ENCODE peak calls at places on chromosome 3, in eight cellular contexts. E, V, O, S, C, H, X and Q are unnamed samples.

GRCh38 chr3:184774996-184775715 is 36.8 kb upstream of the VPS8 start:
- DNase-seq in H (no peak), V (no peak), E (no peak), X (no peak), C (no peak), O (no peak), S (no peak), Q (no peak)

GRCh38 chr3:107969994-107970896 is 120.6 kb downstream of the CD47 start:
- DNase-seq in C (no peak), S (no peak), V (peak), O (no peak), H (no peak), E (no peak), X (no peak), Q (no peak)

GRCh38 chr3:146543461-146544012 is 870 bp downstream of the PLSCR1 start:
- DNase-seq in S (peak), O (peak), X (no peak), H (no peak), C (no peak), E (no peak), V (peak), Q (peak)

GRCh38 chr3:151135548-151136337 is 50.3 kb downstream of the MED12L start:
- DNase-seq in C (peak), S (no peak), E (peak), O (peak), V (no peak), H (no peak), X (no peak), Q (peak)

GRCh38 chr3:69746119-69746518 is 6.9 kb downstream of the MITF start:
- DNase-seq in S (no peak), X (no peak), H (no peak), O (no peak), E (no peak), V (no peak), C (no peak), Q (no peak)

GRCh38 chr3:58952128-58952917 is 97.5 kb downstream of the CFAP20DC start:
- DNase-seq in C (no peak), V (peak), E (no peak), H (no peak), S (no peak), X (no peak), O (no peak), Q (no peak)

GRCh38 chr3:120192159-120192558 is 92.9 kb downstream of the GPR156 start:
- DNase-seq in O (no peak), E (no peak), C (no peak), H (no peak), S (peak), V (peak), X (no peak), Q (no peak)

GRCh38 chr3:161028485-161029018 is 76.6 kb downstream of the B3GALNT1 start:
- DNase-seq in S (no peak), V (no peak), O (no peak), X (no peak), C (no peak), E (no peak), H (no peak), Q (no peak)

GRCh38 chr3:46393554-46394434 is 13.1 kb downstream of the CCR5AS start:
- DNase-seq in H (no peak), C (no peak), E (peak), X (no peak), O (no peak), V (no peak), S (no peak), Q (peak)

GRCh38 chr3:15307580-15307979 is 24.8 kb downstream of the SH3BP5 start:
- DNase-seq in X (no peak), V (no peak), H (no peak), C (no peak), S (no peak), E (no peak), O (no peak), Q (no peak)

GRCh38 chr3:175702956-175703355 is 843.8 kb downstream of the NAALADL2 start:
- DNase-seq in S (no peak), O (no peak), H (no peak), X (no peak), E (no peak), C (no peak), V (no peak), Q (no peak)

GRCh38 chr3:110296885-110297284 is 774.7 kb upstream of the NECTIN3 start:
- DNase-seq in S (peak), H (no peak), V (peak), C (no peak), O (no peak), X (no peak), E (peak), Q (no peak)

GRCh38 chr3:117006123-117006522 is 296.5 kb downstream of the TUSC7 start:
- DNase-seq in X (no peak), C (no peak), S (no peak), O (no peak), H (no peak), E (no peak), V (no peak), Q (no peak)

GRCh38 chr3:107436029-107436428 is 58.8 kb downstream of the CCDC54 start:
- DNase-seq in X (no peak), V (no peak), S (no peak), E (no peak), H (no peak), C (no peak), O (no peak), Q (no peak)

GRCh38 chr3:78066287-78066686 is 1026.4 kb downstream of the ROBO2 start:
- DNase-seq in O (peak), E (no peak), V (no peak), X (no peak), H (no peak), C (no peak), S (no peak), Q (no peak)

GRCh38 chr3:53155763-53156162 is 5.2 kb upstream of the PRKCD start:
- DNase-seq in V (no peak), E (peak), C (no peak), O (no peak), X (no peak), S (no peak), H (no peak), Q (no peak)

GRCh38 chr3:71247221-71247947 is 336.1 kb downstream of the FOXP1 start:
- DNase-seq in H (no peak), C (no peak), E (no peak), O (no peak), V (peak), X (no peak), S (peak), Q (no peak)

GRCh38 chr3:43279532-43279931 is 6.8 kb upstream of the SNRK start:
- DNase-seq in E (no peak), X (no peak), S (no peak), C (no peak), V (no peak), H (no peak), O (no peak), Q (no peak)

GRCh38 chr3:30347679-30348216 is 258.7 kb upstream of the TGFBR2 start:
- DNase-seq in H (no peak), X (peak), V (peak), S (peak), C (peak), E (no peak), O (no peak), Q (peak)

GRCh38 chr3:11302444-11302843 is 30.2 kb downstream of the ATG7 start:
- DNase-seq in S (no peak), E (no peak), V (no peak), X (no peak), H (no peak), O (no peak), C (no peak), Q (no peak)

GRCh38 chr3:169354774-169355501 is 308.6 kb downstream of the MECOM start:
- DNase-seq in O (no peak), S (no peak), V (no peak), H (no peak), X (no peak), E (no peak), C (no peak), Q (no peak)

GRCh38 chr3:29540544-29540943 is 259.7 kb downstream of the RBMS3 start:
- DNase-seq in C (no peak), O (no peak), S (no peak), H (no peak), V (no peak), E (no peak), X (no peak), Q (no peak)

GRCh38 chr3:73175698-73176097 is 114.2 kb downstream of the EBLN2 start:
- DNase-seq in O (no peak), C (no peak), S (no peak), H (no peak), E (no peak), X (no peak), V (no peak), Q (no peak)

GRCh38 chr3:23667536-23668429 is 138.0 kb upstream of the UBE2E1 start:
- DNase-seq in X (no peak), V (no peak), O (no peak), E (no peak), C (no peak), S (no peak), H (no peak), Q (no peak)

GRCh38 chr3:50994537-50994936 is 319.8 kb downstream of the DOCK3 start:
- DNase-seq in O (no peak), H (no peak), X (no peak), V (no peak), C (no peak), E (no peak), S (no peak), Q (no peak)

GRCh38 chr3:158105710-158106438 is at the start of gene SHOX2:
- DNase-seq in S (peak), X (peak), O (peak), C (no peak), H (no peak), E (peak), V (peak), Q (peak)

GRCh38 chr3:128481438-128481942 is 11.5 kb downstream of the GATA2 start:
- DNase-seq in C (no peak), H (no peak), X (no peak), S (no peak), V (peak), E (peak), O (no peak), Q (no peak)

GRCh38 chr3:172135766-172136729 is 96.7 kb downstream of the FNDC3B start:
- DNase-seq in O (no peak), V (peak), S (peak), X (no peak), H (no peak), C (no peak), E (no peak), Q (no peak)

GRCh38 chr3:61560452-61561373 is 658 bp upstream of the PTPRG start:
- DNase-seq in C (no peak), S (peak), E (peak), V (peak), H (peak), X (peak), O (peak), Q (peak)

GRCh38 chr3:48189321-48189720 is 1.1 kb upstream of the CDC25A start:
- DNase-seq in H (no peak), V (no peak), E (no peak), X (no peak), O (no peak), S (no peak), C (no peak), Q (no peak)

GRCh38 chr3:129576514-129577345 is 29.7 kb downstream of the PLXND1 start:
- DNase-seq in H (no peak), S (no peak), V (no peak), O (peak), E (peak), X (no peak), C (peak), Q (peak)

GRCh38 chr3:114685053-114685630 is 391.3 kb downstream of the TIGIT start:
- DNase-seq in C (no peak), S (no peak), X (no peak), O (no peak), V (peak), H (no peak), E (no peak), Q (no peak)

GRCh38 chr3:14047841-14048240 is 76.8 kb downstream of the CHCHD4 start:
- DNase-seq in E (no peak), X (no peak), O (no peak), H (no peak), V (no peak), S (no peak), C (no peak), Q (no peak)

GRCh38 chr3:69201658-69202057 is 79.3 kb upstream of the LMOD3 start:
- DNase-seq in C (no peak), E (no peak), O (no peak), S (no peak), X (no peak), V (no peak), H (no peak), Q (no peak)

GRCh38 chr3:43094381-43094780 is 11.5 kb downstream of the POMGNT2 start:
- DNase-seq in V (no peak), H (no peak), X (no peak), O (no peak), S (no peak), E (no peak), C (no peak), Q (no peak)

GRCh38 chr3:178419078-178419477 is 117.2 kb upstream of the KCNMB2 start:
- DNase-seq in H (no peak), E (no peak), V (peak), X (no peak), S (no peak), O (no peak), C (no peak), Q (no peak)

GRCh38 chr3:158794206-158794605 is 7.6 kb upstream of the MFSD1 start:
- DNase-seq in S (no peak), C (no peak), V (no peak), O (no peak), E (no peak), H (no peak), X (no peak), Q (no peak)

GRCh38 chr3:42014443-42014945 is 52.6 kb upstream of the ULK4 start:
- DNase-seq in C (no peak), E (no peak), X (no peak), H (no peak), O (peak), S (no peak), V (peak), Q (peak)

GRCh38 chr3:195580733-195581443 is 2.9 kb downstream of the APOD start:
- DNase-seq in O (no peak), V (peak), E (no peak), S (peak), C (no peak), H (no peak), X (no peak), Q (no peak)

GRCh38 chr3:98874602-98875249 is 26.8 kb downstream of the DCBLD2 start:
- DNase-seq in O (no peak), E (no peak), H (no peak), C (no peak), V (no peak), X (no peak), S (no peak), Q (peak)